ENCODE peak calls at places on chromosome 1, in ten cellular contexts. R is T-cell, T is SJSA1, M is endothelial cell, X is cardiac fibroblast, E is COR-L47, V is ELR, A is HCT116, J is colonic mucosa, P is NCI-H2081. H is an unnamed sample.
A peak's percentile ranks its signal among the peaks of the same experiment; 100 is the strongest.

GRCh38 chr1:234721476-234722266 is 111.7 kb upstream of the IRF2BP2 start:
- DNase-seq in R (no peak), T (peak; percentile 64), M (no peak), X (peak; percentile 91), E (no peak), V (peak; percentile 86), A (no peak), J (peak; percentile 57), P (no peak), H (no peak)

GRCh38 chr1:113027449-113027848 is 45.5 kb upstream of the LRIG2 start:
- DNase-seq in R (no peak), T (no peak), M (no peak), X (no peak), E (peak; percentile 18), V (no peak), A (no peak), J (no peak), P (no peak), H (no peak)

GRCh38 chr1:156499194-156499702 is 1.3 kb downstream of the MEF2D start:
- DNase-seq in R (no peak), T (no peak), M (no peak), X (no peak), E (no peak), V (peak; percentile 51), A (no peak), J (peak; percentile 40), P (no peak), H (no peak)

GRCh38 chr1:211688421-211688820 is 13.0 kb upstream of the NEK2 start:
- DNase-seq in R (no peak), T (no peak), M (no peak), X (no peak), E (no peak), V (no peak), A (no peak), J (no peak), P (no peak), H (no peak)

GRCh38 chr1:154536570-154536969 is 21.9 kb downstream of the UBE2Q1 start:
- DNase-seq in R (no peak), T (no peak), M (no peak), X (no peak), E (no peak), V (no peak), A (no peak), J (no peak), P (no peak), H (no peak)

GRCh38 chr1:51313268-51313852 is 17.0 kb downstream of the TTC39A start:
- DNase-seq in R (no peak), T (no peak), M (peak; percentile 46), X (no peak), E (no peak), V (peak; percentile 34), A (no peak), J (no peak), P (no peak), H (no peak)

GRCh38 chr1:76827066-76827465 is 40.2 kb upstream of the ST6GALNAC5 start:
- DNase-seq in R (no peak), T (no peak), M (no peak), X (no peak), E (no peak), V (no peak), A (no peak), J (no peak), P (no peak), H (no peak)

GRCh38 chr1:151282883-151283725 is 1.0 kb downstream of the ZNF687 start:
- DNase-seq in R (peak; percentile 17), T (no peak), M (peak; percentile 23), X (no peak), E (no peak), V (peak; percentile 36), A (no peak), J (peak; percentile 42), P (no peak), H (no peak)

GRCh38 chr1:59013276-59013927 is 229.6 kb upstream of the JUN start:
- DNase-seq in R (no peak), T (peak; percentile 84), M (peak; percentile 5), X (peak; percentile 61), E (no peak), V (peak; percentile 69), A (no peak), J (peak; percentile 72), P (no peak), H (no peak)

GRCh38 chr1:99704356-99704816 is 58.5 kb downstream of the PALMD start:
- DNase-seq in R (no peak), T (no peak), M (no peak), X (no peak), E (no peak), V (no peak), A (no peak), J (peak; percentile 24), P (no peak), H (no peak)

H was measured in brain pericyte.